ENCODE peak calls at places on chromosomes 16 and 17, in six cellular contexts. D is stomach, Y is transverse colon, V is tibial nerve, G is A549, N is ovary. Z is an unnamed sample.

GRCh38 chr17:16407911-16408588 is 7.3 kb upstream of the TRPV2 start:
- DNase-seq in V (peak; percentile 82), G (no peak), Y (peak; percentile 71), D (peak; percentile 78), N (peak; percentile 81), Z (no peak)

GRCh38 chr17:74431568-74432483 is at the start of gene GPRC5C:
- DNase-seq in D (peak; percentile 95), N (peak; percentile 90), Y (peak; percentile 92), V (peak; percentile 67), G (peak; percentile 96), Z (peak; percentile 63)

GRCh38 chr16:83981799-83982198 is 13.8 kb downstream of the NECAB2 start:
- DNase-seq in V (no peak), G (no peak), N (no peak), D (no peak), Y (no peak), Z (no peak)

GRCh38 chr17:68054296-68054900 is 18.9 kb downstream of the KPNA2 start:
- DNase-seq in N (no peak), G (no peak), Y (no peak), D (peak; percentile 32), V (no peak), Z (no peak)

GRCh38 chr17:77700165-77700881 is 258.2 kb upstream of the TNRC6C start:
- DNase-seq in Y (no peak), G (no peak), V (no peak), D (no peak), N (no peak), Z (peak; percentile 38)

GRCh38 chr17:62718420-62718819 is 89.7 kb downstream of the MARCHF10 start:
- DNase-seq in Y (no peak), G (no peak), V (no peak), N (no peak), D (no peak), Z (no peak)

GRCh38 chr16:69818811-69819587 is 56.9 kb downstream of the WWP2 start:
- DNase-seq in D (no peak), G (no peak), N (no peak), Y (no peak), V (no peak), Z (no peak)

GRCh38 chr16:84454611-84455010 is 49.8 kb downstream of the MEAK7 start:
- DNase-seq in G (no peak), Y (no peak), V (no peak), N (no peak), D (no peak), Z (no peak)

GRCh38 chr17:47188266-47188665 is 829 bp downstream of the CDC27 start:
- DNase-seq in Y (no peak), N (no peak), G (peak; percentile 54), V (peak; percentile 26), D (no peak), Z (no peak)

GRCh38 chr16:27223701-27224100 is 20.4 kb downstream of the KDM8 start:
- DNase-seq in D (no peak), N (peak; percentile 6), Y (no peak), V (no peak), G (no peak), Z (no peak)

GRCh38 chr16:4616047-4616811 is 1.5 kb upstream of the UBALD1 start:
- DNase-seq in D (peak; percentile 100), V (peak; percentile 100), N (peak; percentile 99), G (peak; percentile 98), Y (peak; percentile 100), Z (peak; percentile 98)
- TF ChIP-seq EP300 in D (peak; percentile 33), V (peak; percentile 84), N (peak; percentile 89), G (no peak), Y (peak; percentile 61), Z (no peak)

GRCh38 chr16:85612801-85613608 is at the start of gene GSE1:
- DNase-seq in G (peak; percentile 94), V (peak; percentile 72), N (peak; percentile 86), D (peak; percentile 99), Y (peak; percentile 98), Z (peak; percentile 94)
- TF ChIP-seq EP300 in G (no peak), V (no peak), N (no peak), D (no peak), Y (peak; percentile 1), Z (no peak)

DNA sequence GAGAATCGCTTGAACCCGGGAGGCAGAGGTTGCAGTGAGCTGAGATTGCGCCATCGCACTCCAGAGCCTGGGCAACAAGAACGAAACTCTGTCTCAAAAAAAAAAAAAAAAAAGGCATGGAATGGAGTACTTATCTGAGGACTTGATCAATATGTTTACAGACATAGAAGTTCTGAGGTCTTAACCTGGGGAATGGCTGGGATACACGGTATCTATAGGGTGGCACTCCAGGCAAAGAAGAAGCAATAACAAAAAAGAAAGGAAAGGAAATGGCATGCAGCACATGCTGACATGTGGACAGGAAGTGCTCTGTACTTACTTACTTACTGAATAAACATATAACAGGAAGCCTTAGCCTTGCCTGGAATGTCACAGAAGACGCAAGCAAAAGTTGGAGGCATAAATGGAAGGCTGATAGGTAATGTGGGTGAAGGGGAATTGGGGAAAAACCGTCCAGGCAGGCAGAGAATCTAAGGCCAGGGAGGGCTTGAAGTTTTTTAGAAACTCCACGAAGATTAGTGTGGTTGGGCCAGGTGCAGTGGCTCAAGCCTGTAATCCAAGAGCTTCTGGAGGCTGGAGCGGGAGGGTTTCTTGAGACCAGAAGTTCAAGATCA is 10.1 kb upstream of the SPOP start:
- DNase-seq in G (no peak), V (no peak), N (no peak), Y (no peak), D (no peak), Z (no peak)
- TF ChIP-seq EP300 in G (no peak), V (peak; percentile 50), N (no peak), Y (peak; percentile 29), D (no peak), Z (no peak)

GRCh38 chr16:77722315-77723107 is at the start of gene NUDT7:
- DNase-seq in D (peak; percentile 100), G (peak; percentile 94), N (peak; percentile 100), Y (peak; percentile 100), V (peak; percentile 99), Z (peak; percentile 99)
- TF ChIP-seq EP300 in D (no peak), G (no peak), N (no peak), Y (no peak), V (no peak), Z (no peak)

GRCh38 chr16:22206847-22207714 is 1.0 kb downstream of the EEF2K start:
- DNase-seq in G (peak; percentile 33), Y (peak; percentile 82), V (peak; percentile 75), D (peak; percentile 88), N (peak; percentile 75), Z (no peak)
- TF ChIP-seq EP300 in G (no peak), Y (peak; percentile 73), V (peak; percentile 29), D (no peak), N (no peak), Z (no peak)

GRCh38 chr16:87803385-87803784 is 37.6 kb upstream of the KLHDC4 start:
- DNase-seq in Y (no peak), G (no peak), D (no peak), N (no peak), V (no peak), Z (no peak)

GRCh38 chr16:87809150-87809902 is 43.5 kb upstream of the KLHDC4 start:
- DNase-seq in V (no peak), G (no peak), Y (peak; percentile 13), N (no peak), D (no peak), Z (no peak)

GRCh38 chr16:87808108-87808507 is 42.3 kb upstream of the KLHDC4 start:
- DNase-seq in G (no peak), N (no peak), Y (no peak), V (no peak), D (no peak), Z (no peak)

GRCh38 chr16:87806246-87806607 is 40.4 kb upstream of the KLHDC4 start:
- DNase-seq in N (no peak), Y (peak; percentile 16), D (peak; percentile 28), G (no peak), V (no peak), Z (no peak)

GRCh38 chr16:87806608-87807546 is 41.1 kb upstream of the KLHDC4 start:
- DNase-seq in N (no peak), G (peak; percentile 78), Y (peak; percentile 62), V (no peak), D (peak; percentile 75), Z (peak; percentile 61)
- TF ChIP-seq EP300 in N (no peak), G (peak; percentile 74), Y (no peak), V (no peak), D (no peak), Z (no peak)

GRCh38 chr16:119835-120234 is 18.6 kb downstream of the NPRL3 start:
- DNase-seq in D (no peak), G (no peak), V (no peak), N (no peak), Y (no peak), Z (no peak)
- TF ChIP-seq EP300 in D (no peak), G (no peak), V (no peak), N (no peak), Y (no peak), Z (no peak)

GRCh38 chr16:65663774-65664173 is 541.9 kb upstream of the CDH11 start:
- DNase-seq in N (no peak), V (no peak), D (no peak), G (no peak), Y (no peak), Z (no peak)

GRCh38 chr16:65661451-65661850 is 539.6 kb upstream of the CDH11 start:
- DNase-seq in V (no peak), Y (no peak), D (no peak), N (no peak), G (no peak), Z (no peak)

GRCh38 chr16:65662236-65662635 is 540.4 kb upstream of the CDH11 start:
- DNase-seq in V (no peak), D (no peak), G (no peak), Y (no peak), N (no peak), Z (no peak)

GRCh38 chr16:65667013-65667578 is 545.2 kb upstream of the CDH11 start:
- DNase-seq in G (no peak), V (no peak), Y (no peak), D (no peak), N (no peak), Z (no peak)

DNA sequence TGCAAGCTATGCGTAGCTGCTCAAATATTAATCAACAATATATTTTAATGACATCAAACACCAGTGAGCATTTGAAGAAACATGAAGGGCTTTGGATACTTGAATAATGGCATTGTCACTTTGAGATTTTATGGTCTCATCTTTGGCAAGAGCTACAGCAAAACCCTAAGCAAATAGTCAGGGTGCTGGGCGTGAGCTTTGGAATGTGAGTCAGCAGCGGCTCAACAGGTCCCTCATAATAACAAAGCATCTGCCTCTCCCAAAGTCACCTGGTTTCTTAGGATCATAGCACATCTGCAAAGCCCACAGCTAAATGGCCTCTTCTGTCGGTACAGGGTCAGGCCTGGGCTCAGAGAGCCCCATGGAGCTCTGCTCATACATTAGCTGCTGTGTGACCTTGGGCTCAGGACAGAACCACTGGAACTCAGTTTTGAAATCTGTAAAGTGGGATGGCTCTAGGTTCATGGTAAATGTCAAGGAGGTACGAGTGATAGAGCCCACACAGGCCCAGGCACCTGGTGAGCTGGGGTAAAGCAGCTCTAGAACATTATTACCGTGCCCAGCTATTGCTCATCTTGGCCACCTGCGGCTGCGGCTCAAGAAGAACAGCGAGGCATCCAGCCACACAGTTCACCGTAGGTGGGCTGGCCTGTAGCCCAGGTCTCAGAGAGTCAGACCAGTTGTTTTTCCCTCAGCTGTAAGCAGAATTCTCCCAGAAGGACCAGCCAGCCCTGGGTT is 544.4 kb upstream of the CDH11 start:
- DNase-seq in Y (no peak), N (no peak), D (no peak), V (no peak), G (no peak), Z (no peak)
- TF ChIP-seq EP300 in Y (no peak), N (no peak), D (no peak), V (no peak), G (no peak), Z (no peak)

Z was measured in H1.